ENCODE peak calls at places on chromosomes 6 and 20, in nine cellular contexts. T is GM12865, S is tibial nerve, Z is left lung, P is fibroblast of lung, R is GM10248, Q is ovary, F is tibial artery, I is heart left ventricle. W is an unnamed sample.
A peak's percentile ranks its signal among the peaks of the same experiment; 100 is the strongest.

GRCh38 chr6:104957301-104958177 is 632 bp downstream of the LIN28B start:
- DNase-seq in T (no peak), S (no peak), Z (no peak), P (no peak), R (no peak), Q (no peak), F (no peak), I (no peak), W (peak; percentile 45)

GRCh38 chr6:6557871-6558270 is 30.6 kb upstream of the LY86 start:
- DNase-seq in T (no peak), S (no peak), Z (no peak), P (no peak), R (no peak), Q (no peak), F (no peak), I (no peak), W (no peak)

GRCh38 chr6:63634630-63635029 is 972 bp upstream of the PHF3 start:
- DNase-seq in T (no peak), S (no peak), Z (no peak), P (no peak), R (no peak), Q (no peak), F (no peak), I (no peak), W (no peak)

GRCh38 chr6:12420626-12421025 is 130.5 kb downstream of the EDN1 start:
- DNase-seq in T (no peak), S (no peak), Z (no peak), P (no peak), R (no peak), Q (no peak), F (no peak), I (no peak), W (no peak)

GRCh38 chr6:113149511-113149910 is 707.6 kb upstream of the MARCKS start:
- DNase-seq in T (no peak), S (no peak), Z (no peak), P (no peak), R (no peak), Q (no peak), F (no peak), I (no peak), W (no peak)

GRCh38 chr6:75492769-75493168 is 831 bp downstream of the FILIP1 start:
- DNase-seq in T (peak; percentile 75), S (no peak), Z (no peak), P (no peak), R (no peak), Q (no peak), F (no peak), I (no peak), W (no peak)

GRCh38 chr20:34171640-34172039 is 59.6 kb upstream of the EIF2S2 start:
- DNase-seq in T (no peak), S (no peak), Z (no peak), P (no peak), R (no peak), Q (no peak), F (no peak), I (no peak), W (no peak)

GRCh38 chr6:154862536-154862935 is 129.3 kb downstream of the SCAF8 start:
- DNase-seq in T (no peak), S (no peak), Z (no peak), P (no peak), R (no peak), Q (no peak), F (no peak), I (no peak), W (no peak)

GRCh38 chr6:94733066-94733465 is 844.3 kb upstream of the MANEA start:
- DNase-seq in T (no peak), S (no peak), Z (no peak), P (no peak), R (no peak), Q (no peak), F (no peak), I (no peak), W (no peak)

GRCh38 chr6:159874475-159874874 is 16.3 kb upstream of the MAS1 start:
- DNase-seq in T (no peak), S (no peak), Z (no peak), P (peak; percentile 21), R (no peak), Q (peak; percentile 70), F (peak; percentile 40), I (peak; percentile 60), W (no peak)

GRCh38 chr6:47134476-47135189 is 92.5 kb upstream of the ADGRF1 start:
- DNase-seq in T (no peak), S (no peak), Z (no peak), P (peak; percentile 94), R (no peak), Q (no peak), F (no peak), I (no peak), W (no peak)

GRCh38 chr20:61719691-61720347 is 345.9 kb downstream of the TAF4 start:
- DNase-seq in T (no peak), S (no peak), Z (peak; percentile 64), P (peak; percentile 5), R (no peak), Q (no peak), F (no peak), I (no peak), W (no peak)

GRCh38 chr6:44202972-44203750 is 13.6 kb upstream of the MYMX start:
- DNase-seq in T (no peak), S (no peak), Z (no peak), P (no peak), R (no peak), Q (no peak), F (no peak), I (no peak), W (no peak)

GRCh38 chr6:50936277-50936681 is 117.6 kb downstream of the TFAP2B start:
- DNase-seq in T (no peak), S (no peak), Z (no peak), P (no peak), R (no peak), Q (no peak), F (no peak), I (no peak), W (no peak)

GRCh38 chr6:40409716-40410397 is 177.3 kb downstream of the LRFN2 start:
- DNase-seq in T (no peak), S (no peak), Z (no peak), P (no peak), R (no peak), Q (no peak), F (no peak), I (no peak), W (no peak)

GRCh38 chr6:125821825-125822281 is 31.1 kb downstream of the NCOA7 start:
- DNase-seq in T (no peak), S (no peak), Z (no peak), P (no peak), R (no peak), Q (no peak), F (no peak), I (peak; percentile 18), W (no peak)

GRCh38 chr20:376750-377149 is 3.8 kb upstream of the TRIB3 start:
- DNase-seq in T (no peak), S (no peak), Z (no peak), P (no peak), R (no peak), Q (no peak), F (no peak), I (no peak), W (no peak)

GRCh38 chr6:142721213-142721920 is 223.6 kb downstream of the HIVEP2 start:
- DNase-seq in T (no peak), S (no peak), Z (no peak), P (no peak), R (no peak), Q (no peak), F (no peak), I (no peak), W (no peak)

GRCh38 chr6:139981810-139982550 is 607.5 kb upstream of the CITED2 start:
- DNase-seq in T (peak; percentile 9), S (no peak), Z (no peak), P (peak; percentile 84), R (no peak), Q (no peak), F (no peak), I (no peak), W (peak; percentile 10)

GRCh38 chr6:37990762-37991525 is 171.4 kb downstream of the ZFAND3 start:
- DNase-seq in T (no peak), S (no peak), Z (no peak), P (peak; percentile 81), R (no peak), Q (no peak), F (no peak), I (peak; percentile 16), W (no peak)

GRCh38 chr6:17714879-17715860 is 8.4 kb upstream of the NUP153 start:
- DNase-seq in T (peak; percentile 54), S (no peak), Z (no peak), P (peak; percentile 95), R (peak; percentile 60), Q (no peak), F (peak; percentile 22), I (no peak), W (no peak)

GRCh38 chr20:20711413-20711812 is 1.0 kb downstream of the RALGAPA2 start:
- DNase-seq in T (peak; percentile 41), S (no peak), Z (no peak), P (no peak), R (no peak), Q (no peak), F (no peak), I (no peak), W (no peak)

GRCh38 chr6:34973547-34974248 is 84.6 kb downstream of the ANKS1A start:
- DNase-seq in T (no peak), S (no peak), Z (no peak), P (no peak), R (no peak), Q (no peak), F (no peak), I (no peak), W (no peak)
- TF ChIP-seq CTCF in T (no peak), S (no peak), Z (no peak), P (peak; percentile 31), R (no peak), Q (no peak), F (no peak), I (no peak), W (peak; percentile 30)

DNA sequence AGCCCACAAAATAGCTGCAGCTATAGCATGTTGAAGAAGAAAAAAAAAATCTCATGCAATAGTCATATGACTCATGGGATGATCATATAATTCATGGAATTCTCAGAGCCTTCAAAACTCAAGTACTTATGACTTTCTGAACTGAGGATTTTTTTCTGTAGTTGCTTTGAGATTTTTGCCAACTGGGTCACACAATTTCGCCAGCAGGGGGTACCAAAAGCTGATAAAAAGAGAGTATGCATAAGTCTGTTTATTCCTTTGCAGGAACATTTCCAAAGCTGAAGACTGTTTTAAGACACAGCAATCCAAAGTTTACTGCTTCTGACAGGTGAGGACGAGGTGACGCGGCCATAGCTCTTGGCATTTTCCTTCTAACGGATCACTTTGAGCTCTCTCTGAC is 586.1 kb upstream of the CHD6 start:
- DNase-seq in T (no peak), S (no peak), Z (no peak), P (no peak), R (no peak), Q (no peak), F (no peak), I (no peak), W (no peak)
- TF ChIP-seq CTCF in T (no peak), S (no peak), Z (peak; percentile 33), P (no peak), R (no peak), Q (no peak), F (no peak), I (peak; percentile 47), W (peak; percentile 20)

GRCh38 chr20:18287915-18288747 is at the start of gene ZNF133:
- DNase-seq in T (peak; percentile 94), S (peak; percentile 93), Z (peak; percentile 97), P (peak; percentile 94), R (peak; percentile 93), Q (peak; percentile 95), F (peak; percentile 95), I (peak; percentile 97), W (peak; percentile 98)
- TF ChIP-seq CTCF in T (no peak), S (no peak), Z (no peak), P (no peak), R (peak; percentile 19), Q (peak; percentile 8), F (no peak), I (peak; percentile 15), W (no peak)

GRCh38 chr20:50715694-50716093 is 15.7 kb upstream of the PARD6B start:
- DNase-seq in T (no peak), S (no peak), Z (no peak), P (no peak), R (no peak), Q (no peak), F (no peak), I (no peak), W (no peak)
- TF ChIP-seq CTCF in T (no peak), S (no peak), Z (no peak), P (no peak), R (no peak), Q (no peak), F (no peak), I (no peak), W (no peak)